ENCODE peak calls at places on chromosome 10, in ten cellular contexts. One of them, this sample, is unnamed.

GRCh38 chr10:37734971-37735370 is 122.4 kb downstream of the ZNF248 start:
- DNase-seq in brain microvascular endothelial cell: peak
- DNase-seq in HL-60: no peak
- DNase-seq in WERI-Rb-1: no peak
- DNase-seq in adrenal gland: peak
- DNase-seq in hepatocyte: no peak
- DNase-seq in MM.1S: no peak
- DNase-seq in left lung: no peak
- DNase-seq in AG04450: no peak
- DNase-seq in GM23338: no peak
- DNase-seq in this sample: no peak

GRCh38 chr10:28217848-28218247 is 85.0 kb downstream of the MPP7 start:
- DNase-seq in hepatocyte: no peak
- DNase-seq in AG04450: peak
- DNase-seq in GM23338: no peak
- DNase-seq in MM.1S: no peak
- DNase-seq in brain microvascular endothelial cell: peak
- DNase-seq in HL-60: no peak
- DNase-seq in adrenal gland: no peak
- DNase-seq in WERI-Rb-1: no peak
- DNase-seq in left lung: no peak
- DNase-seq in this sample: no peak

GRCh38 chr10:42754155-42755027 is 28.2 kb upstream of the BMS1 start:
- DNase-seq in WERI-Rb-1: peak
- DNase-seq in left lung: no peak
- DNase-seq in HL-60: no peak
- DNase-seq in GM23338: peak
- DNase-seq in MM.1S: no peak
- DNase-seq in hepatocyte: peak
- DNase-seq in AG04450: no peak
- DNase-seq in brain microvascular endothelial cell: no peak
- DNase-seq in adrenal gland: no peak
- DNase-seq in this sample: peak

GRCh38 chr10:88525371-88526079 is 57.6 kb downstream of the RNLS start:
- DNase-seq in WERI-Rb-1: no peak
- DNase-seq in brain microvascular endothelial cell: peak
- DNase-seq in GM23338: no peak
- DNase-seq in AG04450: no peak
- DNase-seq in HL-60: no peak
- DNase-seq in hepatocyte: peak
- DNase-seq in adrenal gland: peak
- DNase-seq in MM.1S: no peak
- DNase-seq in left lung: peak
- DNase-seq in this sample: no peak

GRCh38 chr10:59754951-59755350 is 1.7 kb upstream of the MRLN start:
- DNase-seq in GM23338: no peak
- DNase-seq in brain microvascular endothelial cell: peak
- DNase-seq in adrenal gland: no peak
- DNase-seq in AG04450: no peak
- DNase-seq in WERI-Rb-1: no peak
- DNase-seq in MM.1S: no peak
- DNase-seq in hepatocyte: no peak
- DNase-seq in HL-60: no peak
- DNase-seq in left lung: no peak
- DNase-seq in this sample: no peak

GRCh38 chr10:4359003-4359402 is 467.0 kb upstream of the AKR1E2 start:
- DNase-seq in WERI-Rb-1: no peak
- DNase-seq in AG04450: no peak
- DNase-seq in left lung: no peak
- DNase-seq in GM23338: peak
- DNase-seq in HL-60: no peak
- DNase-seq in adrenal gland: no peak
- DNase-seq in MM.1S: no peak
- DNase-seq in hepatocyte: no peak
- DNase-seq in brain microvascular endothelial cell: no peak
- DNase-seq in this sample: no peak

GRCh38 chr10:75525067-75525466 is 93.6 kb downstream of the LRMDA start:
- DNase-seq in AG04450: no peak
- DNase-seq in hepatocyte: no peak
- DNase-seq in GM23338: no peak
- DNase-seq in brain microvascular endothelial cell: no peak
- DNase-seq in WERI-Rb-1: no peak
- DNase-seq in HL-60: no peak
- DNase-seq in adrenal gland: no peak
- DNase-seq in left lung: no peak
- DNase-seq in MM.1S: no peak
- DNase-seq in this sample: no peak

GRCh38 chr10:129934196-129934925 is 29.7 kb downstream of the EBF3 start:
- DNase-seq in WERI-Rb-1: no peak
- DNase-seq in HL-60: no peak
- DNase-seq in MM.1S: no peak
- DNase-seq in brain microvascular endothelial cell: no peak
- DNase-seq in left lung: peak
- DNase-seq in AG04450: no peak
- DNase-seq in GM23338: no peak
- DNase-seq in hepatocyte: no peak
- DNase-seq in adrenal gland: no peak
- DNase-seq in this sample: no peak

GRCh38 chr10:59648711-59649201 is 60.9 kb downstream of the SLC16A9 start:
- DNase-seq in brain microvascular endothelial cell: peak
- DNase-seq in HL-60: no peak
- DNase-seq in AG04450: no peak
- DNase-seq in left lung: no peak
- DNase-seq in WERI-Rb-1: no peak
- DNase-seq in MM.1S: no peak
- DNase-seq in GM23338: peak
- DNase-seq in hepatocyte: no peak
- DNase-seq in adrenal gland: no peak
- DNase-seq in this sample: no peak

GRCh38 chr10:78717200-78717599 is 351.6 kb upstream of the ZMIZ1 start:
- DNase-seq in left lung: no peak
- DNase-seq in hepatocyte: no peak
- DNase-seq in WERI-Rb-1: no peak
- DNase-seq in adrenal gland: no peak
- DNase-seq in GM23338: no peak
- DNase-seq in MM.1S: no peak
- DNase-seq in AG04450: peak
- DNase-seq in brain microvascular endothelial cell: no peak
- DNase-seq in HL-60: no peak
- DNase-seq in this sample: no peak

GRCh38 chr10:81680374-81680773 is 194.6 kb upstream of the NRG3 start:
- DNase-seq in MM.1S: no peak
- DNase-seq in GM23338: no peak
- DNase-seq in hepatocyte: no peak
- DNase-seq in HL-60: no peak
- DNase-seq in brain microvascular endothelial cell: no peak
- DNase-seq in adrenal gland: no peak
- DNase-seq in AG04450: no peak
- DNase-seq in left lung: no peak
- DNase-seq in WERI-Rb-1: no peak
- DNase-seq in this sample: no peak

GRCh38 chr10:9229702-9230101 is 1175.2 kb downstream of the GATA3 start:
- DNase-seq in MM.1S: no peak
- DNase-seq in AG04450: no peak
- DNase-seq in hepatocyte: no peak
- DNase-seq in brain microvascular endothelial cell: no peak
- DNase-seq in adrenal gland: no peak
- DNase-seq in WERI-Rb-1: no peak
- DNase-seq in left lung: no peak
- DNase-seq in HL-60: no peak
- DNase-seq in GM23338: no peak
- DNase-seq in this sample: no peak

GRCh38 chr10:8159628-8160165 is 105.2 kb downstream of the GATA3 start:
- DNase-seq in MM.1S: no peak
- DNase-seq in WERI-Rb-1: no peak
- DNase-seq in left lung: no peak
- DNase-seq in hepatocyte: no peak
- DNase-seq in adrenal gland: no peak
- DNase-seq in GM23338: no peak
- DNase-seq in AG04450: no peak
- DNase-seq in HL-60: no peak
- DNase-seq in brain microvascular endothelial cell: no peak
- DNase-seq in this sample: no peak

GRCh38 chr10:124701881-124702656 is 42.1 kb downstream of the FAM53B start:
- DNase-seq in WERI-Rb-1: no peak
- DNase-seq in MM.1S: peak
- DNase-seq in adrenal gland: peak
- DNase-seq in hepatocyte: no peak
- DNase-seq in brain microvascular endothelial cell: peak
- DNase-seq in HL-60: no peak
- DNase-seq in AG04450: no peak
- DNase-seq in left lung: no peak
- DNase-seq in GM23338: no peak
- DNase-seq in this sample: no peak

GRCh38 chr10:109274681-109275080 is 648.6 kb downstream of the XPNPEP1 start:
- DNase-seq in adrenal gland: no peak
- DNase-seq in left lung: no peak
- DNase-seq in brain microvascular endothelial cell: no peak
- DNase-seq in hepatocyte: no peak
- DNase-seq in GM23338: peak
- DNase-seq in AG04450: no peak
- DNase-seq in HL-60: no peak
- DNase-seq in MM.1S: no peak
- DNase-seq in WERI-Rb-1: no peak
- DNase-seq in this sample: no peak

GRCh38 chr10:77716943-77717735 is 79.5 kb upstream of the KCNMA1 start:
- DNase-seq in hepatocyte: no peak
- DNase-seq in WERI-Rb-1: no peak
- DNase-seq in AG04450: no peak
- DNase-seq in GM23338: no peak
- DNase-seq in MM.1S: no peak
- DNase-seq in adrenal gland: no peak
- DNase-seq in brain microvascular endothelial cell: no peak
- DNase-seq in left lung: no peak
- DNase-seq in HL-60: no peak
- DNase-seq in this sample: no peak

GRCh38 chr10:88735661-88736060 is 24.2 kb upstream of the LIPN start:
- DNase-seq in WERI-Rb-1: no peak
- DNase-seq in MM.1S: no peak
- DNase-seq in left lung: no peak
- DNase-seq in GM23338: no peak
- DNase-seq in brain microvascular endothelial cell: no peak
- DNase-seq in hepatocyte: no peak
- DNase-seq in HL-60: no peak
- DNase-seq in adrenal gland: no peak
- DNase-seq in AG04450: no peak
- DNase-seq in this sample: no peak

GRCh38 chr10:63344269-63344668 is 121.5 kb downstream of the JMJD1C start:
- DNase-seq in HL-60: no peak
- DNase-seq in hepatocyte: no peak
- DNase-seq in left lung: no peak
- DNase-seq in WERI-Rb-1: no peak
- DNase-seq in GM23338: no peak
- DNase-seq in MM.1S: no peak
- DNase-seq in adrenal gland: no peak
- DNase-seq in brain microvascular endothelial cell: no peak
- DNase-seq in AG04450: no peak
- DNase-seq in this sample: no peak

GRCh38 chr10:123229927-123230630 is 75.9 kb downstream of the BUB3 start:
- DNase-seq in AG04450: no peak
- DNase-seq in GM23338: no peak
- DNase-seq in adrenal gland: no peak
- DNase-seq in HL-60: no peak
- DNase-seq in brain microvascular endothelial cell: no peak
- DNase-seq in left lung: no peak
- DNase-seq in WERI-Rb-1: no peak
- DNase-seq in MM.1S: no peak
- DNase-seq in hepatocyte: no peak
- DNase-seq in this sample: no peak

DNA sequence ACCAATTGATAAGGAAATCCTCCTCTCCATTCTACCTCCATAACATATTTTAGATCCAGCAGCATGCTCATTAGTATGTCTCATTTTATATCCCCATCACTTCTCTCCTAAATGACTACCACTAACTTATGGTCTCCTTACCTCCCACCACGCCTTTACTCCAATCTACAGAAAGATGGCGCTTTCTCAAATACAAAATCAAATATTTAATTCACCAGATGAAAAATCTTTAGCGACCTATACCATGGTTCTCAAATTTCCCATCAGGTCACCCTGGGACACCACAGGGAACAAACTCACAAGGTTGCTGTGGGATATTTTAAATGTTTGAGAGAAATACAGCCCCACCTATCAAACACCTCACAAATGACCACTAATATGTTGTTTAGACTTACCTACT is 27.0 kb upstream of the EBLN1 start:
- DNase-seq in hepatocyte: no peak
- DNase-seq in AG04450: no peak
- DNase-seq in WERI-Rb-1: no peak
- DNase-seq in adrenal gland: no peak
- DNase-seq in HL-60: no peak
- DNase-seq in brain microvascular endothelial cell: no peak
- DNase-seq in GM23338: no peak
- DNase-seq in MM.1S: no peak
- DNase-seq in left lung: no peak
- DNase-seq in this sample: no peak
- TF ChIP-seq CTCF in hepatocyte: no peak
- TF ChIP-seq CTCF in AG04450: no peak
- TF ChIP-seq CTCF in WERI-Rb-1: no peak
- TF ChIP-seq CTCF in adrenal gland: no peak
- TF ChIP-seq CTCF in HL-60: no peak
- TF ChIP-seq CTCF in brain microvascular endothelial cell: no peak
- TF ChIP-seq CTCF in GM23338: peak
- TF ChIP-seq CTCF in MM.1S: no peak
- TF ChIP-seq CTCF in left lung: no peak
- TF ChIP-seq CTCF in this sample: no peak

GRCh38 chr10:73815719-73816030 is 4.3 kb upstream of the NDST2 start:
- DNase-seq in AG04450: no peak
- DNase-seq in adrenal gland: no peak
- DNase-seq in HL-60: no peak
- DNase-seq in MM.1S: no peak
- DNase-seq in brain microvascular endothelial cell: no peak
- DNase-seq in GM23338: no peak
- DNase-seq in hepatocyte: no peak
- DNase-seq in left lung: no peak
- DNase-seq in WERI-Rb-1: no peak
- DNase-seq in this sample: no peak
- H3K27ac ChIP-seq in AG04450: peak
- H3K27ac ChIP-seq in adrenal gland: peak
- H3K27ac ChIP-seq in HL-60: peak
- H3K27ac ChIP-seq in MM.1S: no peak
- H3K27ac ChIP-seq in brain microvascular endothelial cell: peak
- H3K27ac ChIP-seq in GM23338: no peak
- H3K27ac ChIP-seq in hepatocyte: peak
- H3K27ac ChIP-seq in left lung: no peak
- H3K27ac ChIP-seq in WERI-Rb-1: no peak
- H3K27ac ChIP-seq in this sample: peak

GRCh38 chr10:106576534-106576933 is 588.0 kb downstream of the SORCS1 start:
- DNase-seq in HL-60: no peak
- DNase-seq in AG04450: no peak
- DNase-seq in adrenal gland: no peak
- DNase-seq in WERI-Rb-1: no peak
- DNase-seq in GM23338: no peak
- DNase-seq in hepatocyte: no peak
- DNase-seq in MM.1S: peak
- DNase-seq in brain microvascular endothelial cell: no peak
- DNase-seq in left lung: no peak
- DNase-seq in this sample: no peak
- H3K4me3 ChIP-seq in HL-60: no peak
- H3K4me3 ChIP-seq in AG04450: no peak
- H3K4me3 ChIP-seq in adrenal gland: no peak
- H3K4me3 ChIP-seq in WERI-Rb-1: no peak
- H3K4me3 ChIP-seq in GM23338: no peak
- H3K4me3 ChIP-seq in hepatocyte: no peak
- H3K4me3 ChIP-seq in MM.1S: no peak
- H3K4me3 ChIP-seq in brain microvascular endothelial cell: no peak
- H3K4me3 ChIP-seq in left lung: no peak
- H3K4me3 ChIP-seq in this sample: no peak

GRCh38 chr10:105974803-105975456 is 1189.6 kb downstream of the SORCS1 start:
- DNase-seq in hepatocyte: peak
- DNase-seq in brain microvascular endothelial cell: no peak
- DNase-seq in MM.1S: peak
- DNase-seq in adrenal gland: no peak
- DNase-seq in WERI-Rb-1: peak
- DNase-seq in AG04450: no peak
- DNase-seq in HL-60: no peak
- DNase-seq in GM23338: peak
- DNase-seq in left lung: no peak
- DNase-seq in this sample: no peak
- TF ChIP-seq CTCF in hepatocyte: peak
- TF ChIP-seq CTCF in brain microvascular endothelial cell: peak
- TF ChIP-seq CTCF in MM.1S: peak
- TF ChIP-seq CTCF in adrenal gland: peak
- TF ChIP-seq CTCF in WERI-Rb-1: peak
- TF ChIP-seq CTCF in AG04450: peak
- TF ChIP-seq CTCF in HL-60: no peak
- TF ChIP-seq CTCF in GM23338: peak
- TF ChIP-seq CTCF in left lung: peak
- TF ChIP-seq CTCF in this sample: peak